ENCODE peak calls at places on chromosomes 16 and 17, in eight cellular contexts. Q is CD8-positive, alpha-beta memory T cell; W is glutamatergic neuron; U is CD4-positive, alpha-beta memory T cell; T is Calu3; C is head of caudate nucleus; E is stomach; S is NCI-H2081. M is an unnamed sample.

GRCh38 chr17:19328441-19329061 is 34.0 kb downstream of the B9D1 start:
- DNase-seq in Q (no peak), W (no peak), U (no peak), T (no peak), C (no peak), E (no peak), S (no peak), M (no peak)

GRCh38 chr17:29143894-29144293 is 36.3 kb downstream of the MYO18A start:
- DNase-seq in Q (no peak), W (peak), U (no peak), T (no peak), C (no peak), E (no peak), S (no peak), M (peak)

GRCh38 chr17:27872776-27873175 is 20.4 kb downstream of the LYRM9 start:
- DNase-seq in Q (no peak), W (no peak), U (no peak), T (no peak), C (no peak), E (no peak), S (no peak), M (no peak)

GRCh38 chr17:2266045-2266864 is 37.3 kb downstream of the SMG6 start:
- DNase-seq in Q (peak), W (no peak), U (peak), T (no peak), C (no peak), E (peak), S (no peak), M (no peak)

GRCh38 chr17:79799538-79800324 is 2.9 kb upstream of the CBX8 start:
- DNase-seq in Q (no peak), W (peak), U (no peak), T (no peak), C (no peak), E (no peak), S (no peak), M (no peak)

GRCh38 chr17:29155235-29155965 is 24.8 kb downstream of the MYO18A start:
- DNase-seq in Q (no peak), W (no peak), U (peak), T (peak), C (no peak), E (peak), S (no peak), M (no peak)

GRCh38 chr16:80007216-80007615 is 406.7 kb upstream of the MAF start:
- DNase-seq in Q (no peak), W (no peak), U (no peak), T (no peak), C (no peak), E (no peak), S (no peak), M (no peak)

GRCh38 chr17:21058098-21058893 is 15.5 kb upstream of the USP22 start:
- DNase-seq in Q (no peak), W (no peak), U (no peak), T (no peak), C (no peak), E (no peak), S (no peak), M (no peak)

GRCh38 chr17:42189651-42189965 is 4.4 kb upstream of the HCRT start:
- DNase-seq in Q (no peak), W (no peak), U (no peak), T (no peak), C (no peak), E (no peak), S (no peak), M (no peak)

GRCh38 chr16:67428146-67428731 is 2.7 kb upstream of the HSD11B2 start:
- DNase-seq in Q (peak), W (peak), U (peak), T (peak), C (peak), E (peak), S (peak), M (peak)

GRCh38 chr17:7886227-7887037 is 2.2 kb upstream of the CHD3 start:
- DNase-seq in Q (peak), W (peak), U (peak), T (peak), C (no peak), E (peak), S (peak), M (peak)

GRCh38 chr17:40563371-40564052 is 1.8 kb downstream of the CCR7 start:
- DNase-seq in Q (peak), W (no peak), U (no peak), T (no peak), C (no peak), E (peak), S (no peak), M (no peak)

GRCh38 chr16:50037791-50038190 is 12.8 kb downstream of the CNEP1R1 start:
- DNase-seq in Q (no peak), W (no peak), U (no peak), T (no peak), C (no peak), E (no peak), S (no peak), M (no peak)

GRCh38 chr16:89155184-89155679 is 16.3 kb upstream of the CDH15 start:
- DNase-seq in Q (no peak), W (no peak), U (no peak), T (no peak), C (no peak), E (peak), S (no peak), M (no peak)

GRCh38 chr16:58399718-58400633 is 7.7 kb downstream of the GINS3 start:
- DNase-seq in Q (no peak), W (no peak), U (no peak), T (no peak), C (no peak), E (no peak), S (no peak), M (no peak)

GRCh38 chr17:2965621-2966275 is 97.7 kb downstream of the OR1D5 start:
- DNase-seq in Q (no peak), W (no peak), U (no peak), T (peak), C (no peak), E (peak), S (no peak), M (no peak)

GRCh38 chr17:19752216-19753048 is 4.3 kb upstream of the ALDH3A1 start:
- DNase-seq in Q (no peak), W (no peak), U (no peak), T (no peak), C (no peak), E (no peak), S (no peak), M (no peak)

GRCh38 chr16:6193718-6194117 is 1096.1 kb upstream of the EEF2KMT start:
- DNase-seq in Q (no peak), W (no peak), U (no peak), T (no peak), C (no peak), E (no peak), S (no peak), M (no peak)

GRCh38 chr16:82016964-82017363 is 5.7 kb upstream of the SDR42E1 start:
- DNase-seq in Q (no peak), W (no peak), U (no peak), T (no peak), C (no peak), E (no peak), S (no peak), M (no peak)